ENCODE peak calls at places on chromosomes 5 and 9, in eight cellular contexts. U, F, T, O, R, H, K and N are unnamed samples.

GRCh38 chr9:108786756-108787663 is 68.8 kb downstream of the ACTL7B start:
- DNase-seq in U (peak), F (peak), T (no peak), O (no peak), R (no peak), H (peak), K (no peak), N (no peak)

GRCh38 chr5:72509401-72509800 is 2.2 kb upstream of the ZNF366 start:
- DNase-seq in U (no peak), F (no peak), T (no peak), O (no peak), R (no peak), H (no peak), K (no peak), N (no peak)

GRCh38 chr5:69491838-69492390 is 676 bp upstream of the OCLN start:
- DNase-seq in U (no peak), F (no peak), T (no peak), O (no peak), R (no peak), H (no peak), K (no peak), N (no peak)

GRCh38 chr9:130029223-130029583 is 13.8 kb downstream of the FNBP1 start:
- DNase-seq in U (no peak), F (no peak), T (no peak), O (no peak), R (no peak), H (no peak), K (no peak), N (no peak)

GRCh38 chr5:143924311-143924710 is 112.3 kb downstream of the HMHB1 start:
- DNase-seq in U (no peak), F (no peak), T (no peak), O (no peak), R (no peak), H (no peak), K (no peak), N (no peak)

GRCh38 chr9:102950341-102950740 is 44.8 kb upstream of the CYLC2 start:
- DNase-seq in U (no peak), F (no peak), T (no peak), O (no peak), R (no peak), H (no peak), K (no peak), N (no peak)

GRCh38 chr9:113712053-113712452 is 164.1 kb upstream of the ZNF618 start:
- DNase-seq in U (no peak), F (no peak), T (no peak), O (no peak), R (no peak), H (peak), K (no peak), N (no peak)

GRCh38 chr9:121450241-121450640 is 49.4 kb downstream of the GGTA1 start:
- DNase-seq in U (peak), F (no peak), T (no peak), O (no peak), R (no peak), H (peak), K (no peak), N (no peak)

GRCh38 chr5:95471447-95471846 is 80.3 kb downstream of the FAM81B start:
- DNase-seq in U (no peak), F (peak), T (peak), O (no peak), R (no peak), H (no peak), K (no peak), N (no peak)

GRCh38 chr5:54261596-54261995 is 48.8 kb downstream of the ARL15 start:
- DNase-seq in U (no peak), F (no peak), T (no peak), O (no peak), R (no peak), H (no peak), K (no peak), N (no peak)

GRCh38 chr9:106771618-106772017 is 91.3 kb upstream of the ZNF462 start:
- DNase-seq in U (no peak), F (no peak), T (no peak), O (no peak), R (no peak), H (no peak), K (no peak), N (no peak)

GRCh38 chr5:143413964-143414669 is 10.6 kb upstream of the NR3C1 start:
- DNase-seq in U (no peak), F (no peak), T (no peak), O (no peak), R (no peak), H (no peak), K (no peak), N (no peak)

GRCh38 chr9:118121361-118121760 is 417.2 kb downstream of the TLR4 start:
- DNase-seq in U (no peak), F (no peak), T (no peak), O (no peak), R (no peak), H (no peak), K (no peak), N (no peak)

GRCh38 chr5:37665272-37665671 is 174.6 kb downstream of the GDNF start:
- DNase-seq in U (peak), F (no peak), T (no peak), O (no peak), R (no peak), H (no peak), K (no peak), N (no peak)

GRCh38 chr5:181187500-181188213 is 17.3 kb downstream of the TRIM7 start:
- DNase-seq in U (peak), F (peak), T (peak), O (peak), R (no peak), H (peak), K (no peak), N (peak)

GRCh38 chr9:97307500-97308163 is at the start of gene CCDC180:
- DNase-seq in U (peak), F (no peak), T (peak), O (no peak), R (no peak), H (no peak), K (no peak), N (peak)

GRCh38 chr5:176201811-176202210 is 36.4 kb upstream of the SIMC1 start:
- DNase-seq in U (no peak), F (no peak), T (no peak), O (no peak), R (no peak), H (no peak), K (no peak), N (no peak)

GRCh38 chr5:96404191-96404867 is 28.7 kb downstream of the PCSK1 start:
- DNase-seq in U (no peak), F (no peak), T (no peak), O (no peak), R (no peak), H (no peak), K (no peak), N (no peak)

GRCh38 chr5:96516631-96517071 is 83.6 kb upstream of the PCSK1 start:
- DNase-seq in U (peak), F (no peak), T (no peak), O (no peak), R (no peak), H (no peak), K (no peak), N (no peak)

GRCh38 chr5:36606437-36607113 is at the start of gene SLC1A3:
- DNase-seq in U (peak), F (peak), T (peak), O (no peak), R (no peak), H (peak), K (peak), N (peak)

GRCh38 chr9:5895782-5896181 is 5.1 kb downstream of the MLANA start:
- DNase-seq in U (no peak), F (no peak), T (no peak), O (no peak), R (no peak), H (no peak), K (peak), N (no peak)

GRCh38 chr5:132526290-132526973 is 16.9 kb downstream of the IL5 start:
- DNase-seq in U (peak), F (peak), T (no peak), O (peak), R (peak), H (peak), K (peak), N (peak)

GRCh38 chr5:177997319-177997670 is 1.3 kb upstream of the PROP1 start:
- DNase-seq in U (no peak), F (no peak), T (no peak), O (no peak), R (no peak), H (no peak), K (no peak), N (no peak)

GRCh38 chr5:56659991-56660390 is 155.4 kb upstream of the MAP3K1 start:
- DNase-seq in U (no peak), F (no peak), T (no peak), O (no peak), R (no peak), H (no peak), K (no peak), N (no peak)

GRCh38 chr9:27339661-27340295 is 42.8 kb upstream of the EQTN start:
- DNase-seq in U (no peak), F (no peak), T (no peak), O (no peak), R (no peak), H (no peak), K (no peak), N (no peak)

GRCh38 chr9:36867241-36867640 is 166.8 kb downstream of the PAX5 start:
- DNase-seq in U (no peak), F (no peak), T (no peak), O (no peak), R (no peak), H (no peak), K (no peak), N (no peak)

GRCh38 chr5:170752257-170753215 is 31.0 kb upstream of the GABRP start:
- DNase-seq in U (no peak), F (peak), T (no peak), O (no peak), R (no peak), H (no peak), K (no peak), N (no peak)

GRCh38 chr5:72883850-72884249 is 67.4 kb downstream of the TNPO1 start:
- DNase-seq in U (no peak), F (no peak), T (no peak), O (no peak), R (no peak), H (no peak), K (no peak), N (no peak)

GRCh38 chr5:68593211-68593701 is 377.7 kb downstream of the PIK3R1 start:
- DNase-seq in U (no peak), F (no peak), T (no peak), O (no peak), R (no peak), H (no peak), K (no peak), N (no peak)

GRCh38 chr5:103919526-103919925 is 356.9 kb upstream of the NUDT12 start:
- DNase-seq in U (peak), F (no peak), T (no peak), O (no peak), R (no peak), H (no peak), K (no peak), N (no peak)

GRCh38 chr9:76703270-76703669 is 61.0 kb upstream of the PCA3 start:
- DNase-seq in U (no peak), F (no peak), T (no peak), O (no peak), R (no peak), H (no peak), K (no peak), N (no peak)

GRCh38 chr5:110262754-110263153 is 463.7 kb downstream of the TMEM232 start:
- DNase-seq in U (peak), F (no peak), T (no peak), O (no peak), R (no peak), H (no peak), K (no peak), N (no peak)

GRCh38 chr5:175387144-175387543 is 56.8 kb downstream of the DRD1 start:
- DNase-seq in U (no peak), F (no peak), T (no peak), O (no peak), R (no peak), H (no peak), K (no peak), N (no peak)

GRCh38 chr5:16690243-16690839 is 73.5 kb upstream of the RETREG1 start:
- DNase-seq in U (peak), F (peak), T (no peak), O (no peak), R (no peak), H (peak), K (no peak), N (no peak)

GRCh38 chr9:37617837-37618236 is 25.4 kb upstream of the TOMM5 start:
- DNase-seq in U (peak), F (no peak), T (no peak), O (no peak), R (no peak), H (peak), K (no peak), N (no peak)

GRCh38 chr5:56711191-56711590 is 104.2 kb upstream of the MAP3K1 start:
- DNase-seq in U (peak), F (no peak), T (no peak), O (no peak), R (no peak), H (no peak), K (no peak), N (no peak)